ENCODE peak calls at places on chromosomes 13 and 19, in four cellular contexts. F, D, R and L are unnamed samples.

GRCh38 chr19:9818175-9818733 is 625 bp downstream of the FBXL12 start:
- DNase-seq in F (no peak), D (no peak), R (no peak), L (no peak)

GRCh38 chr13:73141292-73141771 is 82.5 kb downstream of the KLF5 start:
- DNase-seq in F (no peak), D (no peak), R (peak; percentile 22), L (no peak)

GRCh38 chr19:49231804-49232203 is 74.2 kb downstream of the TRPM4 start:
- DNase-seq in F (no peak), D (no peak), R (no peak), L (no peak)

GRCh38 chr13:33775339-33776108 is 42.4 kb upstream of the RFC3 start:
- DNase-seq in F (no peak), D (no peak), R (no peak), L (no peak)

GRCh38 chr13:25659091-25659502 is 287.3 kb downstream of the ATP8A2 start:
- DNase-seq in F (no peak), D (no peak), R (no peak), L (peak; percentile 77)

GRCh38 chr13:110759710-110760109 is 46.2 kb downstream of the ING1 start:
- DNase-seq in F (no peak), D (peak; percentile 35), R (no peak), L (no peak)

GRCh38 chr13:113428469-113428865 is 24.8 kb downstream of the ADPRHL1 start:
- DNase-seq in F (no peak), D (no peak), R (no peak), L (no peak)

GRCh38 chr19:387777-388176 is 21.2 kb downstream of the C2CD4C start:
- DNase-seq in F (no peak), D (no peak), R (no peak), L (no peak)

GRCh38 chr19:6718111-6718740 is 2.2 kb downstream of the C3 start:
- DNase-seq in F (no peak), D (no peak), R (no peak), L (no peak)

GRCh38 chr13:75787249-75787940 is 151.3 kb downstream of the LMO7 start:
- DNase-seq in F (no peak), D (no peak), R (no peak), L (no peak)

GRCh38 chr13:30666113-30666512 is 48.4 kb downstream of the USPL1 start:
- DNase-seq in F (no peak), D (no peak), R (no peak), L (no peak)